ENCODE peak calls at places on chromosomes 2 and 18, in seven cellular contexts. One of them, this sample, is unnamed.
A peak's percentile ranks its signal among the peaks of the same experiment; 100 is the strongest.

GRCh38 chr2:175003875-175004729 is 1.1 kb downstream of the CHN1 start:
- DNase-seq in K562: no peak
- DNase-seq in HCT116: no peak
- DNase-seq in GM12878: no peak
- DNase-seq in SK-N-SH: no peak
- DNase-seq in HepG2: no peak
- DNase-seq in H1: no peak
- DNase-seq in this sample: peak; percentile 40

GRCh38 chr2:96876811-96877437 is 7.0 kb upstream of the SEMA4C start:
- DNase-seq in SK-N-SH: no peak
- DNase-seq in GM12878: no peak
- DNase-seq in K562: no peak
- DNase-seq in HCT116: no peak
- DNase-seq in H1: no peak
- DNase-seq in HepG2: no peak
- DNase-seq in this sample: no peak

GRCh38 chr18:49400398-49401072 is 59.9 kb downstream of the DYM start:
- DNase-seq in K562: no peak
- DNase-seq in SK-N-SH: no peak
- DNase-seq in GM12878: no peak
- DNase-seq in HCT116: no peak
- DNase-seq in HepG2: peak; percentile 1
- DNase-seq in H1: no peak
- DNase-seq in this sample: no peak

GRCh38 chr18:10078053-10078452 is 164.2 kb downstream of the VAPA start:
- DNase-seq in K562: no peak
- DNase-seq in GM12878: no peak
- DNase-seq in H1: no peak
- DNase-seq in HepG2: no peak
- DNase-seq in SK-N-SH: no peak
- DNase-seq in HCT116: no peak
- DNase-seq in this sample: no peak

GRCh38 chr2:96105994-96106393 is 10.4 kb downstream of the ADRA2B start:
- DNase-seq in HCT116: no peak
- DNase-seq in H1: no peak
- DNase-seq in K562: no peak
- DNase-seq in GM12878: no peak
- DNase-seq in SK-N-SH: no peak
- DNase-seq in HepG2: no peak
- DNase-seq in this sample: no peak

GRCh38 chr18:34611904-34612303 is 98.2 kb upstream of the DTNA start:
- DNase-seq in HCT116: no peak
- DNase-seq in H1: no peak
- DNase-seq in GM12878: no peak
- DNase-seq in SK-N-SH: no peak
- DNase-seq in K562: no peak
- DNase-seq in HepG2: no peak
- DNase-seq in this sample: no peak

GRCh38 chr2:65782996-65783650 is 350.7 kb upstream of the SPRED2 start:
- DNase-seq in H1: no peak
- DNase-seq in HepG2: no peak
- DNase-seq in HCT116: no peak
- DNase-seq in GM12878: no peak
- DNase-seq in K562: no peak
- DNase-seq in SK-N-SH: no peak
- DNase-seq in this sample: no peak

GRCh38 chr2:151478011-151478410 is 68.3 kb downstream of the RIF1 start:
- DNase-seq in H1: no peak
- DNase-seq in GM12878: no peak
- DNase-seq in HCT116: no peak
- DNase-seq in SK-N-SH: no peak
- DNase-seq in HepG2: no peak
- DNase-seq in K562: no peak
- DNase-seq in this sample: no peak

GRCh38 chr2:100895934-100896685 is 76.2 kb downstream of the NPAS2 start:
- DNase-seq in GM12878: no peak
- DNase-seq in HCT116: no peak
- DNase-seq in H1: no peak
- DNase-seq in K562: no peak
- DNase-seq in SK-N-SH: no peak
- DNase-seq in HepG2: no peak
- DNase-seq in this sample: no peak

GRCh38 chr2:24652265-24653232 is 140.6 kb downstream of the PTRHD1 start:
- DNase-seq in HepG2: no peak
- DNase-seq in SK-N-SH: no peak
- DNase-seq in K562: no peak
- DNase-seq in HCT116: no peak
- DNase-seq in GM12878: peak; percentile 15
- DNase-seq in H1: no peak
- DNase-seq in this sample: no peak

GRCh38 chr2:126912201-126912600 is 13.5 kb downstream of the TEX51 start:
- DNase-seq in H1: no peak
- DNase-seq in GM12878: no peak
- DNase-seq in SK-N-SH: no peak
- DNase-seq in HCT116: no peak
- DNase-seq in HepG2: no peak
- DNase-seq in K562: no peak
- DNase-seq in this sample: no peak

GRCh38 chr2:34549710-34550345 is 950.7 kb upstream of the FAM98A start:
- DNase-seq in SK-N-SH: no peak
- DNase-seq in GM12878: no peak
- DNase-seq in HCT116: no peak
- DNase-seq in HepG2: no peak
- DNase-seq in H1: no peak
- DNase-seq in K562: no peak
- DNase-seq in this sample: no peak

GRCh38 chr2:64331430-64331700 is 122.6 kb upstream of the LGALSL start:
- DNase-seq in HCT116: no peak
- DNase-seq in H1: no peak
- DNase-seq in GM12878: no peak
- DNase-seq in HepG2: no peak
- DNase-seq in K562: no peak
- DNase-seq in SK-N-SH: no peak
- DNase-seq in this sample: peak; percentile 52

GRCh38 chr2:120847700-120848321 is 112.1 kb downstream of the GLI2 start:
- DNase-seq in HepG2: no peak
- DNase-seq in K562: no peak
- DNase-seq in HCT116: no peak
- DNase-seq in SK-N-SH: peak; percentile 84
- DNase-seq in GM12878: no peak
- DNase-seq in H1: no peak
- DNase-seq in this sample: no peak

GRCh38 chr18:35378206-35378795 is 1.2 kb upstream of the ZNF396 start:
- DNase-seq in H1: no peak
- DNase-seq in HCT116: no peak
- DNase-seq in K562: no peak
- DNase-seq in HepG2: no peak
- DNase-seq in SK-N-SH: no peak
- DNase-seq in GM12878: no peak
- DNase-seq in this sample: no peak

GRCh38 chr18:55090566-55091187 is 131.4 kb upstream of the CCDC68 start:
- DNase-seq in HepG2: no peak
- DNase-seq in GM12878: no peak
- DNase-seq in SK-N-SH: no peak
- DNase-seq in HCT116: no peak
- DNase-seq in K562: no peak
- DNase-seq in H1: no peak
- DNase-seq in this sample: no peak

DNA sequence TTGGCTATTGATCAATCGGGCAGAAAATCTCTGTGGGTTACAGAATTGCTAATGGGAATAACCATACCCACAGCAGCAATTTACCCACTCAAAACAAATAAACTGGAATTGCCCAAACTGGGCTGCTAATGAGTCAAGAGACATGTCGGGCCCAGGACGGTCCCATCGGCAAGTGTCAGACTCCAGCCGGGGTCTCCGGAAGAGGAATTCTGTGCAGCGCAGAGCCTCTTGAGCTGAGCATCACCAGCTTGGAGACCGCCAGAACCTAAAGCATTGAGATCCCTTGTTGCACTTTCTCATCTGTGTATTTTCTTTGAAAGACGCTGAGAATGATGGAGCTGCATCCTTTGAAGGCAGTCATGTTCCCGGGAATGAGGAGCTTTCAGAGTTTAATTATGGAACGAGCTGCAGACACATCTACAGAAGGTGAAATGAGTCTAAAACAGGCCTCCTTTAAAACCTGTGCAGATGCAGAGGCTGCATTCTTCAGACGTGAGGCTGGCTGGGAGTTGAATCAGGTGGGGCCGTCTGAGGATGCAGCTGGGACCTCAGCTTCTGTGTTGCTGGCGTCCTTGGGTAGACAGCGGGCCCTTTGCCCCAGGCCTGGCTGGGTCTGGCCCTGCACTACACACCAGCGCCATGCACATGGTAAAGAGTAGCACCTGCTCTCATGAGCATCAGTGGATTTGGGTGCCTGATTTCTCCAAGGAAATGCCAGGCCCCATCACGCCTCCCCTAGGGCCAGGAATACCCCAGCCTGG is 67.5 kb downstream of the TMEM18 start:
- DNase-seq in H1: no peak
- DNase-seq in SK-N-SH: peak; percentile 45
- DNase-seq in HCT116: no peak
- DNase-seq in K562: no peak
- DNase-seq in GM12878: no peak
- DNase-seq in HepG2: no peak
- DNase-seq in this sample: no peak
- TF ChIP-seq YY1 in H1: no peak
- TF ChIP-seq YY1 in SK-N-SH: no peak
- TF ChIP-seq YY1 in HCT116: no peak
- TF ChIP-seq YY1 in K562: no peak
- TF ChIP-seq YY1 in GM12878: no peak
- TF ChIP-seq YY1 in HepG2: no peak
- TF ChIP-seq YY1 in this sample: no peak

GRCh38 chr2:195575021-195575420 is 82.0 kb upstream of the SLC39A10 start:
- DNase-seq in GM12878: no peak
- DNase-seq in H1: no peak
- DNase-seq in SK-N-SH: no peak
- DNase-seq in HepG2: no peak
- DNase-seq in HCT116: no peak
- DNase-seq in K562: no peak
- DNase-seq in this sample: no peak

GRCh38 chr2:195574305-195574704 is 82.7 kb upstream of the SLC39A10 start:
- DNase-seq in GM12878: no peak
- DNase-seq in HCT116: no peak
- DNase-seq in SK-N-SH: no peak
- DNase-seq in HepG2: no peak
- DNase-seq in H1: no peak
- DNase-seq in K562: no peak
- DNase-seq in this sample: no peak

GRCh38 chr2:195573314-195573713 is 83.7 kb upstream of the SLC39A10 start:
- DNase-seq in K562: no peak
- DNase-seq in HepG2: no peak
- DNase-seq in H1: no peak
- DNase-seq in SK-N-SH: no peak
- DNase-seq in HCT116: no peak
- DNase-seq in GM12878: no peak
- DNase-seq in this sample: no peak

GRCh38 chr2:195570329-195570728 is 86.7 kb upstream of the SLC39A10 start:
- DNase-seq in HepG2: no peak
- DNase-seq in K562: no peak
- DNase-seq in GM12878: no peak
- DNase-seq in H1: no peak
- DNase-seq in HCT116: no peak
- DNase-seq in SK-N-SH: no peak
- DNase-seq in this sample: no peak

DNA sequence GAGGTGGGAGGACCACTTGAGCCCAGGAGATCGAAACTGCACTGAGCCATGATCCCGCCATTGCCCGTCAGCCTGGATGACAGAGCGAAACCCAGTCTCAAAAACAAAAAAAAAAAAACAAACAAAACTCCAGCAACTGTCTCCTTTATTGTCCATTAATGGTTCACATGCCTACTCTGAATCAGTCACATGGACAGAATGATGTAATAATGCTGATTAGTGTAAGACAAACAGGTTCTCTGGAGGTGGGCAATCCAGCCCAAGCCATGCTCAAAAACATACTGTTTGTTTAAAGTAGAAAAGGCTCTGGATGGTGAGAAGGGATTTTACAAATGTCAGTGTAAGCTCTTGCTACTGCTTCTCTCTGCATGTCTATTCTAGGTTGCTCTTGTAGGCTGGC is 84.1 kb upstream of the SLC39A10 start:
- DNase-seq in HCT116: no peak
- DNase-seq in HepG2: no peak
- DNase-seq in GM12878: no peak
- DNase-seq in K562: no peak
- DNase-seq in SK-N-SH: no peak
- DNase-seq in H1: no peak
- DNase-seq in this sample: no peak
- TF ChIP-seq YY1 in HCT116: no peak
- TF ChIP-seq YY1 in HepG2: no peak
- TF ChIP-seq YY1 in GM12878: no peak
- TF ChIP-seq YY1 in K562: no peak
- TF ChIP-seq YY1 in SK-N-SH: no peak
- TF ChIP-seq YY1 in H1: no peak
- TF ChIP-seq YY1 in this sample: no peak

GRCh38 chr18:36733150-36733549 is 95.7 kb downstream of the TPGS2 start:
- DNase-seq in HepG2: no peak
- DNase-seq in SK-N-SH: no peak
- DNase-seq in K562: no peak
- DNase-seq in HCT116: no peak
- DNase-seq in H1: no peak
- DNase-seq in GM12878: no peak
- DNase-seq in this sample: no peak

GRCh38 chr18:36724591-36725001 is 104.2 kb downstream of the TPGS2 start:
- DNase-seq in GM12878: no peak
- DNase-seq in SK-N-SH: no peak
- DNase-seq in H1: no peak
- DNase-seq in HepG2: no peak
- DNase-seq in K562: no peak
- DNase-seq in HCT116: no peak
- DNase-seq in this sample: no peak

GRCh38 chr18:36728345-36728744 is 100.5 kb downstream of the TPGS2 start:
- DNase-seq in SK-N-SH: no peak
- DNase-seq in K562: no peak
- DNase-seq in GM12878: no peak
- DNase-seq in HCT116: no peak
- DNase-seq in H1: no peak
- DNase-seq in HepG2: no peak
- DNase-seq in this sample: no peak

GRCh38 chr18:36732264-36732663 is 96.5 kb downstream of the TPGS2 start:
- DNase-seq in K562: no peak
- DNase-seq in SK-N-SH: no peak
- DNase-seq in HCT116: no peak
- DNase-seq in H1: no peak
- DNase-seq in HepG2: no peak
- DNase-seq in GM12878: no peak
- DNase-seq in this sample: no peak

GRCh38 chr18:36729197-36729596 is 99.6 kb downstream of the TPGS2 start:
- DNase-seq in HepG2: no peak
- DNase-seq in K562: no peak
- DNase-seq in SK-N-SH: no peak
- DNase-seq in GM12878: no peak
- DNase-seq in HCT116: no peak
- DNase-seq in H1: no peak
- DNase-seq in this sample: no peak
- TF ChIP-seq YY1 in HepG2: no peak
- TF ChIP-seq YY1 in K562: no peak
- TF ChIP-seq YY1 in SK-N-SH: no peak
- TF ChIP-seq YY1 in GM12878: no peak
- TF ChIP-seq YY1 in HCT116: no peak
- TF ChIP-seq YY1 in H1: no peak
- TF ChIP-seq YY1 in this sample: no peak

GRCh38 chr2:27703638-27704341 is 40.1 kb downstream of the SLC4A1AP start:
- DNase-seq in GM12878: peak; percentile 40
- DNase-seq in HCT116: peak; percentile 71
- DNase-seq in H1: peak; percentile 77
- DNase-seq in K562: peak; percentile 83
- DNase-seq in HepG2: peak; percentile 80
- DNase-seq in SK-N-SH: peak; percentile 88
- DNase-seq in this sample: peak; percentile 83
- TF ChIP-seq YY1 in GM12878: peak; percentile 42
- TF ChIP-seq YY1 in HCT116: no peak
- TF ChIP-seq YY1 in H1: no peak
- TF ChIP-seq YY1 in K562: no peak
- TF ChIP-seq YY1 in HepG2: no peak
- TF ChIP-seq YY1 in SK-N-SH: no peak
- TF ChIP-seq YY1 in this sample: no peak